ENCODE peak calls at places on chromosomes 3 and 15, in ten cellular contexts. Q is glomerular endothelial cell; G is non-pigmented ciliary epithelial cell; V is activated effector memory CD4-positive, alpha-beta T cell treated with anti-CD3 and anti-CD28 coated beads, Interleukin-2, amount 50 U/mL, for 16 hours; K is HT1080; X is SW 1271; T is IMR-90; F is ELF-1; A is CD8-positive, alpha-beta T cell; H is anterior cingulate cortex. B is an unnamed sample.

GRCh38 chr15:67190326-67190725 is 64.1 kb downstream of the AAGAB start:
- DNase-seq in V (no peak), K (no peak), G (no peak), Q (no peak), T (peak; percentile 0), H (no peak), A (no peak), F (no peak), X (no peak), B (no peak)

GRCh38 chr3:126501736-126502135 is 15.8 kb downstream of the UROC1 start:
- DNase-seq in V (no peak), A (no peak), Q (no peak), F (no peak), K (no peak), T (no peak), X (no peak), G (no peak), H (no peak), B (no peak)

GRCh38 chr3:197404030-197404429 is 105.6 kb upstream of the DLG1 start:
- DNase-seq in X (no peak), V (no peak), G (no peak), H (no peak), A (no peak), T (no peak), F (no peak), K (no peak), Q (no peak), B (no peak)

GRCh38 chr3:138625707-138626365 is 17.3 kb downstream of the FAIM start:
- DNase-seq in F (no peak), X (no peak), A (no peak), H (no peak), Q (no peak), G (peak; percentile 31), K (peak; percentile 55), T (peak; percentile 79), V (no peak), B (no peak)

GRCh38 chr3:155229086-155229485 is 64.4 kb downstream of the STRIT1 start:
- DNase-seq in A (no peak), X (no peak), T (no peak), F (no peak), H (no peak), V (no peak), Q (no peak), G (no peak), K (no peak), B (no peak)

GRCh38 chr15:68699881-68700394 is 120.8 kb downstream of the ANP32A start:
- DNase-seq in T (no peak), A (no peak), Q (no peak), G (no peak), H (no peak), K (no peak), V (no peak), X (no peak), F (no peak), B (no peak)

GRCh38 chr3:52004158-52004787 is 8.6 kb upstream of the RPL29 start:
- DNase-seq in K (peak; percentile 65), A (no peak), V (no peak), F (peak; percentile 85), T (peak; percentile 48), Q (no peak), H (no peak), G (no peak), X (no peak), B (no peak)

GRCh38 chr3:16460886-16461285 is 52.6 kb downstream of the RFTN1 start:
- DNase-seq in H (no peak), X (no peak), V (no peak), A (no peak), G (no peak), T (no peak), Q (no peak), K (no peak), F (no peak), B (no peak)

GRCh38 chr15:31471731-31472430 is 145.2 kb downstream of the KLF13 start:
- DNase-seq in X (no peak), T (peak; percentile 96), H (no peak), V (no peak), Q (no peak), G (peak; percentile 84), K (peak; percentile 56), A (no peak), F (no peak), B (no peak)

B was measured in CD8-positive, alpha-beta memory T cell.